ENCODE peak calls at places on chromosomes 11 and 22, in eight cellular contexts. Y is cardiac fibroblast; M is COR-L47; X is mesendoderm; K is AML-193; E is activated naive CD4-positive, alpha-beta T cell treated with Interleukin-2 at 50 U/mL for 16 hours; U is choroid plexus epithelial cell; Z is GM10248. L is an unnamed sample.

GRCh38 chr11:62553839-62554361 is 7.3 kb upstream of the AHNAK start:
- DNase-seq in Y (no peak), M (no peak), X (no peak), K (no peak), E (no peak), U (peak), Z (no peak), L (peak)

GRCh38 chr11:111454561-111455192 is 57.5 kb downstream of the BTG4 start:
- DNase-seq in Y (peak), M (no peak), X (peak), K (peak), E (peak), U (peak), Z (peak), L (no peak)

GRCh38 chr11:26522912-26523610 is 49.0 kb downstream of the MUC15 start:
- DNase-seq in Y (peak), M (peak), X (peak), K (no peak), E (no peak), U (peak), Z (no peak), L (no peak)

GRCh38 chr11:121578216-121579063 is 125.7 kb upstream of the SORL1-AS1 start:
- DNase-seq in Y (no peak), M (no peak), X (no peak), K (no peak), E (no peak), U (peak), Z (no peak), L (no peak)

GRCh38 chr11:11519184-11519583 is 102.6 kb downstream of the GALNT18 start:
- DNase-seq in Y (no peak), M (peak), X (peak), K (no peak), E (no peak), U (no peak), Z (no peak), L (no peak)

GRCh38 chr11:23540101-23540561 is 679.9 kb upstream of the CCDC179 start:
- DNase-seq in Y (peak), M (peak), X (peak), K (peak), E (no peak), U (peak), Z (peak), L (no peak)

GRCh38 chr22:49176956-49177355 is 650.7 kb downstream of the BRD1 start:
- DNase-seq in Y (no peak), M (no peak), X (no peak), K (no peak), E (no peak), U (no peak), Z (no peak), L (no peak)

GRCh38 chr11:43955381-43956118 is 13.1 kb downstream of the C11orf96 start:
- DNase-seq in Y (peak), M (no peak), X (no peak), K (no peak), E (no peak), U (no peak), Z (no peak), L (no peak)

GRCh38 chr11:416757-417621 is 2.2 kb upstream of the SIGIRR start:
- DNase-seq in Y (peak), M (peak), X (peak), K (peak), E (peak), U (no peak), Z (no peak), L (no peak)